ENCODE peak calls at places on chromosomes 11 and 22, in six cellular contexts. P is GM23338, E is upper lobe of right lung, C is A549, K is PC-9, H is body of pancreas. D is an unnamed sample.

GRCh38 chr11:68904458-68904847 is 762 bp downstream of the IGHMBP2 start:
- DNase-seq in P (no peak), E (no peak), C (no peak), K (no peak), H (no peak), D (no peak)

GRCh38 chr11:16881766-16882165 is 132.4 kb downstream of the PLEKHA7 start:
- DNase-seq in P (no peak), E (no peak), C (no peak), K (no peak), H (no peak), D (no peak)

GRCh38 chr11:129374993-129375721 is 491 bp upstream of the BARX2 start:
- DNase-seq in P (peak), E (peak), C (peak), K (peak), H (peak), D (no peak)

GRCh38 chr22:38802671-38803121 is 8.8 kb upstream of the DNAL4 start:
- DNase-seq in P (peak), E (no peak), C (peak), K (peak), H (peak), D (peak)

GRCh38 chr22:37804502-37804885 is 3.2 kb upstream of the GCAT start:
- DNase-seq in P (peak), E (no peak), C (no peak), K (no peak), H (no peak), D (no peak)

GRCh38 chr11:129434641-129435498 is 59.2 kb downstream of the BARX2 start:
- DNase-seq in P (no peak), E (no peak), C (no peak), K (peak), H (no peak), D (no peak)

GRCh38 chr11:78313181-78313788 is 104.3 kb downstream of the GAB2 start:
- DNase-seq in P (no peak), E (no peak), C (no peak), K (peak), H (peak), D (peak)

GRCh38 chr22:40415531-40416266 is 45.3 kb downstream of the SGSM3 start:
- DNase-seq in P (no peak), E (peak), C (no peak), K (no peak), H (no peak), D (no peak)

GRCh38 chr11:34809191-34810106 is 106.7 kb downstream of the APIP start:
- DNase-seq in P (no peak), E (no peak), C (no peak), K (peak), H (no peak), D (peak)

GRCh38 chr11:118820412-118821357 is 29.7 kb upstream of the DDX6 start:
- DNase-seq in P (peak), E (peak), C (no peak), K (no peak), H (peak), D (peak)

GRCh38 chr11:34235189-34235588 is 122.6 kb downstream of the ABTB2 start:
- DNase-seq in P (no peak), E (no peak), C (no peak), K (no peak), H (no peak), D (no peak)

GRCh38 chr11:92941676-92942571 is 27.5 kb upstream of the MTNR1B start:
- DNase-seq in P (peak), E (no peak), C (peak), K (peak), H (peak), D (no peak)

GRCh38 chr11:66856496-66857233 is at the start of gene LRFN4:
- DNase-seq in P (peak), E (peak), C (peak), K (no peak), H (no peak), D (no peak)

GRCh38 chr11:77198440-77198849 is 70.4 kb downstream of the MYO7A start:
- DNase-seq in P (peak), E (peak), C (peak), K (no peak), H (peak), D (no peak)

GRCh38 chr22:26666035-26666338 is 8.6 kb downstream of the MIAT start:
- DNase-seq in P (no peak), E (no peak), C (no peak), K (no peak), H (no peak), D (no peak)

GRCh38 chr11:112042161-112042960 is 17.2 kb downstream of the DLAT start:
- DNase-seq in P (no peak), E (no peak), C (no peak), K (peak), H (no peak), D (no peak)

GRCh38 chr11:69010964-69011623 is 2.0 kb downstream of the MRGPRF start:
- DNase-seq in P (peak), E (peak), C (no peak), K (peak), H (peak), D (no peak)

GRCh38 chr11:56910046-56910753 is 78.5 kb upstream of the OR5AK2 start:
- DNase-seq in P (no peak), E (no peak), C (peak), K (no peak), H (no peak), D (peak)

GRCh38 chr11:2586091-2586792 is 113.6 kb downstream of the KCNQ1OT1 start:
- DNase-seq in P (no peak), E (peak), C (no peak), K (no peak), H (peak), D (no peak)

GRCh38 chr11:77503006-77503405 is 29.1 kb upstream of the PAK1 start:
- DNase-seq in P (no peak), E (no peak), C (no peak), K (peak), H (no peak), D (no peak)

GRCh38 chr11:109040303-109040702 is 375.4 kb downstream of the DDX10 start:
- DNase-seq in P (peak), E (no peak), C (no peak), K (no peak), H (no peak), D (no peak)

GRCh38 chr22:22450343-22450839 is 58.2 kb downstream of the ZNF280B start:
- DNase-seq in P (no peak), E (no peak), C (no peak), K (no peak), H (peak), D (no peak)

GRCh38 chr22:23223566-23224317 is 43.4 kb downstream of the BCR start:
- DNase-seq in P (no peak), E (no peak), C (no peak), K (no peak), H (no peak), D (no peak)

GRCh38 chr22:29130490-29130889 is 57.7 kb downstream of the KREMEN1 start:
- DNase-seq in P (no peak), E (no peak), C (no peak), K (no peak), H (no peak), D (no peak)

GRCh38 chr22:49776053-49776511 is 51.6 kb downstream of the BRD1 start:
- DNase-seq in P (no peak), E (no peak), C (no peak), K (no peak), H (no peak), D (no peak)

GRCh38 chr22:45335021-45335818 is 25.5 kb downstream of the FAM118A start:
- DNase-seq in P (peak), E (no peak), C (no peak), K (no peak), H (no peak), D (no peak)

GRCh38 chr11:109957000-109957399 is 136.2 kb upstream of the ZC3H12C start:
- DNase-seq in P (no peak), E (no peak), C (no peak), K (no peak), H (no peak), D (no peak)

GRCh38 chr22:37484115-37485005 is 1.8 kb downstream of the MFNG start:
- DNase-seq in P (no peak), E (peak), C (no peak), K (no peak), H (no peak), D (no peak)

GRCh38 chr11:113553235-113553634 is 78.0 kb upstream of the DRD2 start:
- DNase-seq in P (peak), E (no peak), C (no peak), K (no peak), H (no peak), D (no peak)

GRCh38 chr11:32034680-32035079 is 56.2 kb upstream of the RCN1 start:
- DNase-seq in P (no peak), E (no peak), C (no peak), K (no peak), H (no peak), D (no peak)

GRCh38 chr11:5923789-5924188 is 18.3 kb upstream of the OR56A3 start:
- DNase-seq in P (no peak), E (no peak), C (no peak), K (no peak), H (no peak), D (no peak)

GRCh38 chr11:97107604-97108003 is 717.8 kb downstream of the JRKL start:
- DNase-seq in P (no peak), E (no peak), C (no peak), K (no peak), H (no peak), D (no peak)

GRCh38 chr11:65376138-65376713 is 6.2 kb downstream of the SLC25A45 start:
- DNase-seq in P (no peak), E (peak), C (no peak), K (no peak), H (no peak), D (no peak)

GRCh38 chr11:114168691-114169090 is 109.2 kb downstream of the ZBTB16 start:
- DNase-seq in P (no peak), E (no peak), C (no peak), K (no peak), H (peak), D (no peak)

GRCh38 chr11:8709002-8709672 is 26.5 kb downstream of the RPL27A start:
- DNase-seq in P (peak), E (no peak), C (no peak), K (no peak), H (peak), D (no peak)
- H3K27ac ChIP-seq in P (peak), E (peak), C (no peak), K (no peak), H (peak), D (no peak)

DNA sequence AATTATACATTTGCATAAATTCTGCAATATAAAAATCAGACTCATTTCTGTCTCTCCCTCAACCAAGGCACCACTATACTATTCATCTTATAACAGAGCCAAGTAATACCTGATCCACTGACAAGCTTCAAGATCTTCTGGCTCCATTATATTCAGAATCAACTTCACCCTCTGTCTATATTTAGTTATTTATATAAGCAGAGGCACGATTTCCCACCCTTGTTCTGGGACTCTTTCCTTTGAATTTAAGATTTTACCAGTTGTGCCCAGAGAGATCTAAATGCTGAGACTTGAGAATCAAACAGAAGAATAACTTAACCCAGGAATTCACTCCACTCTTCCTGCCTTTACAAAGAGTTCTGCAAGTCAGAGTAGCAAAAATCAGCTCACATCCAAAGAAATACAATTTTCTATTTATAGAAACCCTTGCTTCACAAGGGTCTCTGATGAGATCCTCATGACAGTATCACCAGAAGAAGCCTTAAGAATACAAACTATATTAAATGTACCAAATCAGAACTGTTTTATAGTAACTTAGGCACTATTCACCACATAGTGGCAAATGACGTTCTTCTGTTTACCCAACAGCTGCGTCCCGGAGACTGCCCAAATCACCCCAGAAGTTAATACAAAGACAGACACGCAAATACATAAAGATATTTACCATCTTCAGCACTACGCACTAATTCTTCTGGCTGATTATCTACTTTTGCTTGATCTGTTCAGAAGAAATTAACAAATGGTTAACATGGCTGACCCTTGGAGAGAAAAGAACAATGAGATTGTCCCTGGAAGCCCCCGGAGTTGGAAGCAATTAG is 32.3 kb upstream of the CCDC89 start:
- DNase-seq in P (no peak), E (no peak), C (no peak), K (no peak), H (no peak), D (no peak)
- H3K27ac ChIP-seq in P (peak), E (peak), C (peak), K (no peak), H (no peak), D (no peak)

DNA sequence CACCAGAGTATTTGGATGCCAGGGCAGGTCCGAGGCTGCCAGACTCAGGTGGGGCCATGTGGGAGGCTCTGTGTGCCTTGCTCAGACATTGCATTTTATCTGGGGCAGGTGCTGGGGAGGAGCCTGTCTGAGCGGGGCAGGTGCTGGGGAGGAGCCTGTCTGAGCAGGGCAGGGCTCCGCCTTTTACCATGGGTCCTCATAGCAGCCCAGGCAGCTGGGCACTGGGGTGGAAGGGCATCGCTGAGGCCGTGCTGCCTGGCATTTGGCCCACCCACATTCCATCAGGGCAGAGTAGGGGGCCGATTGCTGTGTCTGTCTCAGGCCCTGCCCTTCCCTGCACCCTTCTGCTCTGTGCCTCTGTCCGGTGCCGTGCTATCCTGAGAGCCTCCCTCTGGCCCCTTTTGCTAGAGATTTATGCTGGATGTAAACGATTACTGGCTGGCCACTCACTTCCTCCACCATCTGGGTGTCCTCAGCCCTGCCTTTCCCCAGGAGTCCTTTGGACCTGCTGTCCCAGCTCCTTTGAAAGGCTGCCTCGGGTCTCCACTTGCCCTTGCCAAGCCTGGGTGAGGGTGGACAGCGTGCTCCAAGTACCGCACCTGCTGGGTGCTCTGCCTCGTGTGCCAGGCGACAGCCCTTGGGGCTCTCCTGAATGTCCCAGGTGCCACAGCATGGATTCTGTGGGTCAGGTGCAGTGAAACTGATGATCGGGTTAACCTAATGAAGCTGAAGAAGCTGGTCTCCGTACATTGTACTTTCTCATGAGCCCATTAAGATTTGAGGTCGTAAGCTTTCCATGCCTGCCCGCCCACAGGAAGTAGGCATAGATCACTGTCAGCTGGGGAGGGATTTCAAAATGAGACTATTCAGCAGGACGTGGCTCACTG is 281.6 kb downstream of the TBC1D22A start:
- DNase-seq in P (peak), E (peak), C (no peak), K (no peak), H (peak), D (no peak)
- H3K27ac ChIP-seq in P (no peak), E (no peak), C (no peak), K (no peak), H (peak), D (peak)

DNA sequence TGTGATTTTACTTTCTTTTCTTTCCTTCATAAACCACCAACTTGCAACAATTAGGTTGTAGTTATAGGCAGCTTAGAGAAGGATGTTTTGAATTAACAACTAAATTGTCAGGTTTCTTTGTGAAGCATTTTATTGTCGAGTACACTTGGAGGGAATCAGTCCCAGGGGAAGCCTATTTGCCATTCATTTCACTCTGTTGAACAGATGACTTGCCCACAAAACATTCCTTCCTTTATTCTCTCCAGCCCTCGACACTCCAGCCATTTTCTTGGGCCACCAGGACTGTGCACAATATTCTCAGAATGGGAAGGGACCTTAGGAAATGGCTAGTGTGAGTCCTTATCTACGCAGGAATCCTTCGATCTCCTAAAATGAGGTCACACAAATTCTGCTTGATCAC is 620.6 kb downstream of the SOX6 start:
- DNase-seq in P (no peak), E (no peak), C (no peak), K (no peak), H (no peak), D (no peak)
- H3K27ac ChIP-seq in P (no peak), E (no peak), C (no peak), K (no peak), H (no peak), D (no peak)